ENCODE peak calls at places on chromosome 13, in six cellular contexts. Z is HCT116, X is neural progenitor cell, T is PC-3, Y is SK-N-SH, P is MM.1S. K is an unnamed sample.

GRCh38 chr13:80706164-80706471 is 365.2 kb upstream of the SPRY2 start:
- DNase-seq in Z (no peak), X (no peak), T (no peak), Y (no peak), P (no peak), K (no peak)

GRCh38 chr13:43014162-43014561 is 9.2 kb upstream of the DNAJC15 start:
- DNase-seq in Z (no peak), X (no peak), T (no peak), Y (peak; percentile 47), P (no peak), K (no peak)

GRCh38 chr13:47519626-47520025 is 481.4 kb downstream of the SUCLA2 start:
- DNase-seq in Z (no peak), X (no peak), T (no peak), Y (no peak), P (no peak), K (peak; percentile 7)

GRCh38 chr13:98141938-98142426 is 912 bp upstream of the FARP1 start:
- DNase-seq in Z (no peak), X (peak; percentile 69), T (no peak), Y (peak; percentile 17), P (no peak), K (no peak)

GRCh38 chr13:86020350-86021002 is 221.3 kb upstream of the SLITRK6 start:
- DNase-seq in Z (no peak), X (no peak), T (peak; percentile 25), Y (peak; percentile 2), P (no peak), K (peak; percentile 1)

GRCh38 chr13:113970810-113971470 is 2.9 kb downstream of the C13orf46 start:
- DNase-seq in Z (no peak), X (no peak), T (peak; percentile 90), Y (no peak), P (no peak), K (peak; percentile 35)

GRCh38 chr13:112983042-112983305 is 14.0 kb downstream of the MCF2L start:
- DNase-seq in Z (no peak), X (no peak), T (no peak), Y (no peak), P (no peak), K (no peak)

GRCh38 chr13:27605099-27605498 is 15.2 kb downstream of the LNX2 start:
- DNase-seq in Z (no peak), X (no peak), T (no peak), Y (no peak), P (no peak), K (no peak)

GRCh38 chr13:97975280-97975850 is 21.9 kb downstream of the IPO5 start:
- DNase-seq in Z (no peak), X (no peak), T (no peak), Y (no peak), P (no peak), K (no peak)

GRCh38 chr13:20607015-20607414 is 40.1 kb downstream of the IFT88 start:
- DNase-seq in Z (no peak), X (no peak), T (no peak), Y (no peak), P (no peak), K (no peak)

GRCh38 chr13:20064128-20064527 is 96.7 kb downstream of the GJA3 start:
- DNase-seq in Z (no peak), X (no peak), T (no peak), Y (no peak), P (no peak), K (peak; percentile 16)

GRCh38 chr13:106484755-106485193 is 50.7 kb downstream of the EFNB2 start:
- DNase-seq in Z (no peak), X (no peak), T (no peak), Y (no peak), P (no peak), K (no peak)

GRCh38 chr13:80727321-80727975 is 386.5 kb upstream of the SPRY2 start:
- DNase-seq in Z (no peak), X (no peak), T (no peak), Y (no peak), P (no peak), K (no peak)

GRCh38 chr13:19088416-19088815 is 93.2 kb downstream of the TUBA3C start:
- DNase-seq in Z (no peak), X (no peak), T (no peak), Y (no peak), P (no peak), K (no peak)

GRCh38 chr13:27599845-27600553 is 20.3 kb downstream of the LNX2 start:
- DNase-seq in Z (peak; percentile 34), X (no peak), T (peak; percentile 90), Y (peak; percentile 17), P (no peak), K (peak; percentile 65)

GRCh38 chr13:79297128-79297527 is 108.9 kb downstream of the RBM26 start:
- DNase-seq in Z (no peak), X (no peak), T (no peak), Y (no peak), P (no peak), K (no peak)

GRCh38 chr13:44759723-44760360 is 183.7 kb upstream of the TSC22D1 start:
- DNase-seq in Z (no peak), X (no peak), T (peak; percentile 51), Y (no peak), P (no peak), K (no peak)

GRCh38 chr13:77345150-77345780 is 18.4 kb upstream of the MYCBP2 start:
- DNase-seq in Z (no peak), X (no peak), T (no peak), Y (no peak), P (no peak), K (no peak)

GRCh38 chr13:64154514-64154913 is 2738.9 kb upstream of the PCDH20 start:
- DNase-seq in Z (peak; percentile 4), X (no peak), T (peak; percentile 28), Y (peak; percentile 4), P (no peak), K (no peak)

GRCh38 chr13:113601166-113602070 is 16.9 kb downstream of the TFDP1 start:
- DNase-seq in Z (no peak), X (no peak), T (no peak), Y (no peak), P (no peak), K (no peak)

GRCh38 chr13:113001251-113002140 is 32.5 kb downstream of the MCF2L start:
- DNase-seq in Z (no peak), X (peak; percentile 84), T (peak; percentile 26), Y (peak; percentile 95), P (no peak), K (peak; percentile 12)

GRCh38 chr13:69580255-69580654 is 527.4 kb upstream of the ATXN8OS start:
- DNase-seq in Z (no peak), X (no peak), T (peak; percentile 1), Y (no peak), P (no peak), K (no peak)

GRCh38 chr13:46149272-46150133 is 32.5 kb downstream of the LCP1 start:
- DNase-seq in Z (no peak), X (no peak), T (peak; percentile 46), Y (no peak), P (peak; percentile 39), K (peak; percentile 32)

GRCh38 chr13:72004975-72005374 is 138.0 kb upstream of the DACH1 start:
- DNase-seq in Z (no peak), X (peak; percentile 20), T (peak; percentile 71), Y (no peak), P (no peak), K (no peak)

DNA sequence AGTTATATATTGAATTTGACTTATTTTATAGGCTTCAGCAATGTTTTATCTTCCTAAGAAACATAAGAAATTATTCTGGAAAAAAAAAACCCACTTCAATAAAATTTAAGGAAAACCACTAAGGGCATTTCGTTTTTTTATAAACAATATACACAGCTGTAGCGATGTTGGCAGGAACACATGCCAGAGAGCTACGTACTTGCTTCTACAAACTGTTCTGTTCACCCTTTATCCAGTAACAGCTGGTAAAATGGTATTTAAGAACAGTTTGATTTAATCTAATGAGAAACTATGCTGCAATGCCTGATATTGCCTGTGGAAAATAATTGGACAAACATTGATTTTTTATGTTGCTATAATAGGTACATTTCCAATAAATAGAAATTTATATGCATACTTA is 137.2 kb upstream of the DACH1 start:
- DNase-seq in Z (no peak), X (no peak), T (no peak), Y (no peak), P (no peak), K (no peak)
- TF ChIP-seq EZH2phosphoT487 in Z (no peak), X (no peak), T (no peak), Y (no peak), P (no peak), K (no peak)

GRCh38 chr13:110914293-110915056 is 394 bp downstream of the ANKRD10 start:
- DNase-seq in Z (no peak), X (peak; percentile 90), T (peak; percentile 54), Y (peak; percentile 88), P (peak; percentile 78), K (peak; percentile 81)
- H3K9ac ChIP-seq in Z (peak overlapping the region; percentile 98), X (peak overlapping the region; percentile 96), T (peak overlapping the region; percentile 97), Y (peak overlapping the region; percentile 99), P (peak overlapping the region; percentile 98), K (peak overlapping the region; percentile 94)

DNA sequence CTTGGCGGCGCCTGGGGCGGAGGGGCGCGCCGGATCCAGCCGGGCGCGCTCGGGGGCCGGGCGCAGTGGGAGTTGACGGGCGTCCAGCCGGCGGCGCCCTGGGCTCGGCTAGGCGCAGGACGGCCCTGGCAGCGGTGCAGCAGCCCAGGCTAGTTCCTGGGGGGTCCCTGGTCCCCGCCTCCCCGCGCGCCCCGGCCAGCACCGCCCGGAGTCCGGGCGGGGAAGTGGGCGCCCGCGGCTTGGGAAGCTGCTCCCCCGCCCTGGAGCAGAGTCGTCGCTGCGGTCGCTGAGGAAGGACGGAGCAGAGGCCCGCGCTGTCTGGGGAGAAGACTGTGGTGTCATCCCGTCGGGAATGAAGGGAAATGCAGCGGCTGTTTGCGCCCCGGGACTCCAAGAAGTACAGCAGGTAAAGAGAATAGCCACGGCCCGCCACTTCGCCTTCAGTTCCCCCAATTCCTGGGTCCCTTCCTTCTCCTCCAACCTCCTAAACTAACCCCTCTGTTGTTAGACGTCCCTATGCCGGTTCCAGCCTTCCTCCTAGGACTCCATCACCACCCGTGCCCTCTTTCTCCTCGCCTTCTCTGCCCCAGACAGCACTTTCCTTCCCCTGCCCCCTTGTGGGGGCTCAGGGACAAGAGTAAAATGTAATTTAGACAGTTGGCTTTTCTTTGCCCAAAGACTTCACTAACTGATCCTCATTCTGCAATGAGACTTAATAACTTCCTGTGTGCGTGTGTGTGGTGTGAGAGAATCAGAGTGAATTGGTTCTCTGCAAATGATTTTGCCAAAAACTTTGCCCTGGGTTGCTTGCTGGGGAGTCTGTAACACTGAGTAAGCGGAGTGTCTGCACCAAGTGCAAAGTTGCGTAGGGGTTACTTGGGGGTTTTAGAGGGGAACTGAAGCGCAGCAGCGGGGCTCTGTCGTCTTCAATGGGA is 20.3 kb upstream of the SGCG start:
- DNase-seq in Z (no peak), X (peak; percentile 53), T (peak; percentile 12), Y (no peak), P (no peak), K (peak; percentile 67)
- H3K4me3 ChIP-seq in Z (no peak overlapping the region), X (peak overlapping the region; percentile 63), T (no peak overlapping the region), Y (no peak overlapping the region), P (no peak overlapping the region), K (peak overlapping the region; percentile 79)

DNA sequence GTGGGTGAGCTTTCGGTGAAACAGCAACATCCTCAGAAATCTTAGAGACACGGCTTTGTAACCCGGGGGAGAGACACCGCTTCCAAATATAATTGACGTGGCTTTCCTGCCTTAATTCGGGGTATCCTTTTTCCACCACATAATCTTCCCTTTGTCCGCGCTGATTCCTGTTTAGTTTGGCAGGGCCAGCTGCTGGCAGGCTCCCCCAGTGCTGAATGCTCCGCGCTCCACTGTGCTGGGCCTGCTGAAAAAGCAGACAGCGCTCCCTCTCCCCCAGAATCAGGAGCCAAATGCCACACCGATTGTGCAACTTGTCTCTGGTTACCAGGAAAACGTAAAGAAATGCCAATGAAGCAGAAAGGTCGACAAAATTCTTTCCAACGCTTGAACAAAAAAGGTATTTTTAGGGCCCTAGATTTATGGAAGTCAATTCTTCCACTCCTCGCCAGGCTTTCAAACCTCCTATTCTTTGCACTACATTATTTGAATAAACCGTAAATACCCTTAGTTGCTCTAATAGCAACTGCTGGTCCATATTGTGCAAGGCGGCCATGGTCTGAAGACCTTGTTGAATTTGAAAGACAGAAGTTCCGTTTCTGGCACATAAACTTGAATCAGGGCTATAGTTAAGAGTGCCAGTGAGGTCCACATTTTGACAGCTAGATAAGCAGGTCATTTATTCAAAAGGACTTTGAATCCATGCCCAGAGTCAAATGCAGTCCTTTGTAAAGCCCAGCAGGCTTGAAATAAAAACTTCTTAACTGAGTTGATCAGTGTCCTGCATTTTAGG is 206.7 kb upstream of the RFC3 start:
- DNase-seq in Z (no peak), X (peak; percentile 81), T (no peak), Y (no peak), P (no peak), K (no peak)
- TF ChIP-seq EZH2phosphoT487 in Z (no peak), X (peak; percentile 60), T (no peak), Y (no peak), P (no peak), K (no peak)

K was measured in GM23248.